ENCODE peak calls at places on chromosomes 6 and 20, in four cellular contexts. One of them, this sample, is unnamed. For H3K4me1, the result is how much of the 10 kb centered on the place peaks cover.

GRCh38 chr6:113859349-113860164 is 2.4 kb downstream of the MARCKS start:
- DNase-seq in stomach: peak
- DNase-seq in A549: no peak
- DNase-seq in PC-3: peak
- DNase-seq in this sample: peak

GRCh38 chr20:24802286-24802820 is 146.7 kb upstream of the CST7 start:
- DNase-seq in stomach: no peak
- DNase-seq in A549: no peak
- DNase-seq in PC-3: no peak
- DNase-seq in this sample: no peak

GRCh38 chr6:148807784-148808183 is 61.0 kb downstream of the UST start:
- DNase-seq in stomach: no peak
- DNase-seq in A549: no peak
- DNase-seq in PC-3: no peak
- DNase-seq in this sample: no peak

GRCh38 chr6:52491203-52492069 is 71.3 kb downstream of the EFHC1 start:
- DNase-seq in stomach: no peak
- DNase-seq in A549: no peak
- DNase-seq in PC-3: no peak
- DNase-seq in this sample: no peak

GRCh38 chr20:49361872-49362663 is 84.2 kb upstream of the ZNFX1 start:
- DNase-seq in stomach: no peak
- DNase-seq in A549: no peak
- DNase-seq in PC-3: no peak
- DNase-seq in this sample: no peak

GRCh38 chr6:153424719-153425400 is 293.8 kb upstream of the RGS17 start:
- DNase-seq in stomach: no peak
- DNase-seq in A549: no peak
- DNase-seq in PC-3: peak
- DNase-seq in this sample: no peak

GRCh38 chr20:38937978-38938473 is 11.8 kb downstream of the FAM83D start:
- DNase-seq in stomach: no peak
- DNase-seq in A549: no peak
- DNase-seq in PC-3: no peak
- DNase-seq in this sample: no peak

GRCh38 chr6:88360203-88360797 is 194.2 kb upstream of the CNR1 start:
- DNase-seq in stomach: no peak
- DNase-seq in A549: peak
- DNase-seq in PC-3: peak
- DNase-seq in this sample: no peak

GRCh38 chr6:98977606-98978292 is 30.0 kb upstream of the FBXL4 start:
- DNase-seq in stomach: no peak
- DNase-seq in A549: no peak
- DNase-seq in PC-3: no peak
- DNase-seq in this sample: no peak

GRCh38 chr20:45346851-45347250 is 1.4 kb downstream of the SDC4 start:
- DNase-seq in stomach: no peak
- DNase-seq in A549: no peak
- DNase-seq in PC-3: peak
- DNase-seq in this sample: no peak

GRCh38 chr6:29946380-29946779 is 4.0 kb downstream of the HLA-A start:
- DNase-seq in stomach: no peak
- DNase-seq in A549: no peak
- DNase-seq in PC-3: no peak
- DNase-seq in this sample: no peak

GRCh38 chr20:45097485-45098095 is 3.3 kb downstream of the KCNS1 start:
- DNase-seq in stomach: no peak
- DNase-seq in A549: no peak
- DNase-seq in PC-3: no peak
- DNase-seq in this sample: peak

GRCh38 chr6:9799582-9799981 is 615.3 kb downstream of the TFAP2A start:
- DNase-seq in stomach: no peak
- DNase-seq in A549: no peak
- DNase-seq in PC-3: no peak
- DNase-seq in this sample: no peak

GRCh38 chr20:16821211-16822089 is 73.3 kb downstream of the OTOR start:
- DNase-seq in stomach: no peak
- DNase-seq in A549: peak
- DNase-seq in PC-3: peak
- DNase-seq in this sample: no peak

GRCh38 chr6:106160189-106160588 is 74.1 kb downstream of the PRDM1 start:
- DNase-seq in stomach: no peak
- DNase-seq in A549: no peak
- DNase-seq in PC-3: no peak
- DNase-seq in this sample: no peak

GRCh38 chr6:111750753-111751684 is 122.2 kb downstream of the FYN start:
- DNase-seq in stomach: no peak
- DNase-seq in A549: no peak
- DNase-seq in PC-3: no peak
- DNase-seq in this sample: no peak

GRCh38 chr20:3786665-3787639 is at the start of gene CENPB:
- DNase-seq in stomach: peak
- DNase-seq in A549: peak
- DNase-seq in PC-3: peak
- DNase-seq in this sample: peak

GRCh38 chr20:3784863-3785239 is 1.7 kb downstream of the CENPB start:
- DNase-seq in stomach: no peak
- DNase-seq in A549: no peak
- DNase-seq in PC-3: no peak
- DNase-seq in this sample: no peak

GRCh38 chr20:3784226-3784853 is 2.2 kb downstream of the CENPB start:
- DNase-seq in stomach: no peak
- DNase-seq in A549: no peak
- DNase-seq in PC-3: no peak
- DNase-seq in this sample: peak

GRCh38 chr20:3786126-3786484 is 435 bp downstream of the CENPB start:
- DNase-seq in stomach: peak
- DNase-seq in A549: no peak
- DNase-seq in PC-3: peak
- DNase-seq in this sample: peak

GRCh38 chr20:3785240-3786125 is 1.1 kb downstream of the CENPB start:
- DNase-seq in stomach: peak
- DNase-seq in A549: no peak
- DNase-seq in PC-3: peak
- DNase-seq in this sample: peak
- H3K4me1 ChIP-seq in stomach: half or more
- H3K4me1 ChIP-seq in A549: under half
- H3K4me1 ChIP-seq in PC-3: under half
- H3K4me1 ChIP-seq in this sample: under half

DNA sequence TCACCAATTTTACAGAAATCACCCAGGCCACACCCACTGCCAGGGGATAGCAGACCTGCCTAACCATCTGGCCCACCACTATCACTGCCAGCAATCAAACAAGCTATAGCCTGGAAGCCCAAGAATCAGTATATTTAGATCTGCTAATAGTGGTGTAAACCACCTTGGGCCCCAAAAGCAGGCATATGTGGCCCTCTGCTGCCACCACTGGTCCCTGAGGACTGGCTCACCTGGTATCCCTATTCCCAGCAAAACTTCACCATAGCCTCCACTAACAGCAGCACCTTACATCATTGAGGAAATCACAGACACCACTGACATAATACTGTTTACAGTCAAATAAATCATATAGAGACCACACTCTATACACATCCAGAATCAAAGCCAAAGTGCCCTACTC is 880.4 kb upstream of the MAN1A1 start:
- DNase-seq in stomach: no peak
- DNase-seq in A549: no peak
- DNase-seq in PC-3: peak
- DNase-seq in this sample: no peak
- TF ChIP-seq CTCF in stomach: no peak
- TF ChIP-seq CTCF in A549: no peak
- TF ChIP-seq CTCF in PC-3: peak
- TF ChIP-seq CTCF in this sample: no peak

DNA sequence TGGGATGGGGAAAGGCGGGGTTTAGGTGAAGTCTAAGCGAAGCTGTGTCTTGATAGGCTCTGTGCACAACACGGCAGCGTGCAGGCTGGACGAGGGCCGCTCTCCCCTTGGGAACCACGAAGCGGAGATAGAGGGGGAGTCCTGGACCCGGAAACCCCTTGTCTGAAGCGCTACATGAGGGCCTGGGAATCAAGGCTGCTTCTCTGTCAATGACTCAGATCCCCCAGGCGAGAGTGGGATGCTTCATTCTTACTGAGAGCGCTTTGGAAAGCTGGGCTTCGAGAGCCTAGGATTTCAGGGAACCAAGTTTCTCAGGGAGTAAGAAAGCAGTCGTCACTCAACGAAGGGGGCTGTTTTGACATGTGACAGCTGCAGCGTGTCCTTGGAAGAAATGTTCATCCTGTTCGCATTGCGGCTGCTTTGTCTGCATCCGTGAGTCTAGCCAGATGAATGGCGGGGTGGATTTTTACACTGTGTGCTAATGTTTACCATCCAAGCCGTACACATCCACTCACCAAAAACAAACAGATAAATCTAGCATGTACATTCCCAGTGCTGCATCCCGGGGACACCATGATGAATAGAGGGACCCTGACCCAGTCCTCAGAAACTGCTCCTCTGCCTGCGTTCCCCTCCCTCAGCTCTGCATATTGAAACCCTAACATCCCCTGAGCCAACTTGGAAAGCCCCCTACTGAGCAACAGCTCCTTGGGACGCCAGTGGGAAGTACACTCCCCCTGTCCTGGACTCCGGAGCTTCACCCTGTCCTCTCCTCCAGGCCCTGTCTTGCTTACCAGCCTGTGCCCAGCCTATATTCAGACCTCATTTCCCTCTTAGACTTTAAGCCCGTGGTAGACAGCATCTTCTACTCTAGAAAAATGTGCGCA is 24.5 kb upstream of the RTF2 start:
- DNase-seq in stomach: no peak
- DNase-seq in A549: no peak
- DNase-seq in PC-3: no peak
- DNase-seq in this sample: no peak
- H3K4me1 ChIP-seq in stomach: under half
- H3K4me1 ChIP-seq in A549: under half
- H3K4me1 ChIP-seq in PC-3: under half
- H3K4me1 ChIP-seq in this sample: under half

DNA sequence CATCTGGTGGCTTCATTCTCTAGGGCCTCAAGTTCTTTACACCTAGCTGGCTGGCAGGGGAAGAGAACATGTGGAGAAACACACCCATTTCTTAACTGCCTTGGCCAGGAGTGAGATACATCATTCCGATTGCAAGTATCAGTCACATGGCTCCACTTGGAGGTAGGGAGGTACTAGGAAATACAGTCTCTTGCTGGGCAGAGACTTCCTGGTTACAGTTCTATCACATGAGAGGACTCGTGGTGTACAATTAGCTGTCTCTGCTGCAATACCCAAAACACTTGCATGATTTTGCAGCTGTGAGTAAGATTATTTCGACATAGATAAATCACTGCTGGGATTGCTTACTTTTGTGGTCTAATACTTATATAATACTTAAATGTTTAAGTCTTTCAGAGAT is 51.1 kb downstream of the GTF2H5 start:
- DNase-seq in stomach: no peak
- DNase-seq in A549: no peak
- DNase-seq in PC-3: no peak
- DNase-seq in this sample: no peak
- TF ChIP-seq CTCF in stomach: no peak
- TF ChIP-seq CTCF in A549: no peak
- TF ChIP-seq CTCF in PC-3: no peak
- TF ChIP-seq CTCF in this sample: no peak

GRCh38 chr6:43826739-43827138 is 56.7 kb downstream of the VEGFA start:
- DNase-seq in stomach: no peak
- DNase-seq in A549: no peak
- DNase-seq in PC-3: no peak
- DNase-seq in this sample: no peak
- H3K4me1 ChIP-seq in stomach: under half
- H3K4me1 ChIP-seq in A549: under half
- H3K4me1 ChIP-seq in PC-3: under half
- H3K4me1 ChIP-seq in this sample: under half

GRCh38 chr20:34829191-34829590 is 3.7 kb upstream of the NCOA6 start:
- DNase-seq in stomach: no peak
- DNase-seq in A549: no peak
- DNase-seq in PC-3: no peak
- DNase-seq in this sample: no peak
- TF ChIP-seq CTCF in stomach: no peak
- TF ChIP-seq CTCF in A549: no peak
- TF ChIP-seq CTCF in PC-3: peak
- TF ChIP-seq CTCF in this sample: no peak

This sample was measured in mucosa of descending colon.